ENCODE peak calls at places on chromosomes 3 and 15, in seven cellular contexts. R, D, V, W, Z, F and K are unnamed samples.

GRCh38 chr3:194824100-194824499 is 138.4 kb downstream of the FAM43A start:
- DNase-seq in R (no peak), D (no peak), V (no peak), W (no peak), Z (no peak), F (no peak), K (no peak)

GRCh38 chr15:77455696-77456293 is 35.1 kb downstream of the HMG20A start:
- DNase-seq in R (no peak), D (no peak), V (peak), W (no peak), Z (peak), F (no peak), K (peak)

GRCh38 chr3:115211810-115212492 is 64.9 kb upstream of the ZBTB20 start:
- DNase-seq in R (no peak), D (no peak), V (no peak), W (no peak), Z (no peak), F (no peak), K (no peak)

GRCh38 chr15:78037328-78037727 is 40.2 kb downstream of the TBC1D2B start:
- DNase-seq in R (no peak), D (no peak), V (no peak), W (no peak), Z (no peak), F (no peak), K (no peak)

GRCh38 chr3:66053783-66054094 is 15.0 kb upstream of the MAGI1 start:
- DNase-seq in R (no peak), D (no peak), V (no peak), W (peak), Z (no peak), F (no peak), K (no peak)

GRCh38 chr15:93035092-93035915 is 53.7 kb downstream of the RGMA start:
- DNase-seq in R (peak), D (no peak), V (no peak), W (no peak), Z (no peak), F (no peak), K (no peak)

GRCh38 chr3:13579089-13579488 is 30.2 kb downstream of the FBLN2 start:
- DNase-seq in R (no peak), D (no peak), V (peak), W (no peak), Z (peak), F (no peak), K (peak)

GRCh38 chr15:64152507-64153387 is 1.2 kb downstream of the SNX22 start:
- DNase-seq in R (no peak), D (no peak), V (no peak), W (no peak), Z (no peak), F (no peak), K (no peak)

GRCh38 chr3:123053107-123053506 is 13.7 kb upstream of the PDIA5 start:
- DNase-seq in R (no peak), D (no peak), V (no peak), W (no peak), Z (peak), F (no peak), K (no peak)

GRCh38 chr15:59456114-59456513 is 18.1 kb downstream of the FAM81A start:
- DNase-seq in R (no peak), D (no peak), V (no peak), W (peak), Z (no peak), F (no peak), K (no peak)

GRCh38 chr15:77599899-77600298 is 32.8 kb downstream of the LINGO1 start:
- DNase-seq in R (no peak), D (peak), V (peak), W (no peak), Z (peak), F (peak), K (no peak)

GRCh38 chr3:149832086-149832485 is 19.1 kb downstream of the RNF13 start:
- DNase-seq in R (no peak), D (no peak), V (peak), W (no peak), Z (peak), F (no peak), K (peak)

GRCh38 chr3:48594431-48595049 is 589 bp downstream of the COL7A1 start:
- DNase-seq in R (no peak), D (peak), V (peak), W (no peak), Z (peak), F (no peak), K (peak)

GRCh38 chr15:51323749-51324148 is 14.6 kb downstream of the CYP19A1 start:
- DNase-seq in R (no peak), D (no peak), V (no peak), W (no peak), Z (no peak), F (no peak), K (no peak)

GRCh38 chr3:120147072-120147871 is 53.0 kb upstream of the GSK3B start:
- DNase-seq in R (no peak), D (peak), V (no peak), W (peak), Z (no peak), F (no peak), K (no peak)

GRCh38 chr15:74988007-74988800 is 7.2 kb upstream of the SCAMP5 start:
- DNase-seq in R (no peak), D (peak), V (peak), W (peak), Z (peak), F (peak), K (no peak)

GRCh38 chr15:66830358-66830757 is 128.3 kb downstream of the SMAD6 start:
- DNase-seq in R (no peak), D (peak), V (peak), W (peak), Z (peak), F (peak), K (peak)

GRCh38 chr3:73542127-73542526 is 82.6 kb downstream of the PDZRN3 start:
- DNase-seq in R (no peak), D (no peak), V (no peak), W (no peak), Z (no peak), F (no peak), K (no peak)

GRCh38 chr3:27945229-27945628 is 223.1 kb upstream of the EOMES start:
- DNase-seq in R (no peak), D (no peak), V (no peak), W (no peak), Z (no peak), F (no peak), K (no peak)

GRCh38 chr3:27939510-27939909 is 217.4 kb upstream of the EOMES start:
- DNase-seq in R (no peak), D (no peak), V (no peak), W (no peak), Z (peak), F (no peak), K (no peak)

GRCh38 chr3:27939940-27940339 is 217.8 kb upstream of the EOMES start:
- DNase-seq in R (no peak), D (no peak), V (peak), W (no peak), Z (peak), F (peak), K (peak)

DNA sequence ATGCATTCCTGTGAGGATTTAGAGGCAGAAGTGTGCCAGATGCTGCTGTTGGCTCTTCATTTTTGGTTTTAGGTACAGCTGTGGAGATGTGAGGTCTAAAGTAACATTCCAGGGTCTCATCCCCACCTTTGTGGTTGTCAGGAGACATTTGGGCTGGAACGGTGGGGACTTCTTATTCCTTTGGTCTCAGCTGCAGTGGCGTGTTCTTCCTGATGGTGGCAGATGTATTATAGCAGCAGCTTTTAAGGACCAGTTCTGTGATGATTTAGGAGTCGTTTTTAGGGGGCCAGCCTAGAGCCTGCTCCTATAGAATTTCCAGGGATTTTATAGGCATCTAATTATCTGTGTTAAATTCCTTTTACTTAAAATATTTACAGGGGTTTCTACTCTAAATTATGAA is 221.0 kb upstream of the EOMES start:
- DNase-seq in R (no peak), D (peak), V (no peak), W (peak), Z (peak), F (peak), K (peak)
- TF ChIP-seq CTCF in R (no peak), D (peak), V (peak), W (no peak), Z (peak), F (peak), K (peak)

GRCh38 chr3:36814776-36815175 is 50.4 kb upstream of the DCLK3 start:
- DNase-seq in R (no peak), D (no peak), V (no peak), W (no peak), Z (no peak), F (no peak), K (no peak)
- TF ChIP-seq CTCF in R (no peak), D (no peak), V (peak), W (no peak), Z (peak), F (peak), K (no peak)

DNA sequence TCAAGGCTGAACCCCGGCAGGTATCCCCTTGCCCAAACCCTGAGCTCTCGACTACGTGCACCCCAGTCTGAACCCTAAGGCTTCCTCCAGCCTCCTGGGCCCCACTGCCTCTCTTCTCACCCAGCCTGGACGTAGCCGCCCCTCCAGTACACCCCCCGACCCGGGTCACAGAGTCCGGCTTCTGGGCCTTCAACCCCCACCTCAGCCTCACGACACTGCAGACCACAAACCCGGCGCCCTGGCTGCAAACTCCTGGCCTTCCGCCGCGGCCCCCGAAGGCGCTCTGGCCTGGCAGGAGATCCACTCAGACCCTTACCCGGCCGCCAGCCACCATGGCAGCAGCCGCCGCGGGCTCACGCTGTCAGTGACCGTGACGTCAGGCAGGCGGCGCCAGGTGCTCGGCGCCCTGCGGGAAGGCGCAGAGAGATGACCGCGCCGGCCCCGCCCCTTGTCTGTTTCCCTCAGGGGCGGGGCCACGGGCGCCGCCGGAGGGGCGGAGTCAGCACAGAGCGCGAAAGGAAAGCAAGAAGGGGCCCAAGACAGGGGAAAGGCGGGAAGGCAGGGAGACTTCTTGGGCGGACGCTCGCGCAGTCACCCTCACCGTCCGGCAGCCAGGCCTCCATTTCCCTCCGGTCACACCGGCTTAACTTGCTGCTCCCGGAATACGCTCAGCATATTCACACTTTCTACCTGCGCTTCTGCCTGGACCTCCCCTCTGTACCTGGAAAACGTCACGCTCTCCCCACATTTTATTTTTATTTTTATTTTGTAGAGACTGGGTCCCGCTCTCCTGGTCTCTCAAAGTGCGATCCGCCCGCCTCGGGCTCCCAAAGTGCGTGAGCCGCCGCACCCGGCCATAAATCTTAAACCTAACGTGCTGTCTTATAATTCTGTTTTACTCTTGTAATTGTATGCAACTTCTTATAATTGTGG is at the start of gene RMDN3:
- DNase-seq in R (peak), D (peak), V (peak), W (peak), Z (peak), F (peak), K (peak)
- TF ChIP-seq CTCF in R (peak), D (no peak), V (no peak), W (no peak), Z (no peak), F (no peak), K (no peak)

DNA sequence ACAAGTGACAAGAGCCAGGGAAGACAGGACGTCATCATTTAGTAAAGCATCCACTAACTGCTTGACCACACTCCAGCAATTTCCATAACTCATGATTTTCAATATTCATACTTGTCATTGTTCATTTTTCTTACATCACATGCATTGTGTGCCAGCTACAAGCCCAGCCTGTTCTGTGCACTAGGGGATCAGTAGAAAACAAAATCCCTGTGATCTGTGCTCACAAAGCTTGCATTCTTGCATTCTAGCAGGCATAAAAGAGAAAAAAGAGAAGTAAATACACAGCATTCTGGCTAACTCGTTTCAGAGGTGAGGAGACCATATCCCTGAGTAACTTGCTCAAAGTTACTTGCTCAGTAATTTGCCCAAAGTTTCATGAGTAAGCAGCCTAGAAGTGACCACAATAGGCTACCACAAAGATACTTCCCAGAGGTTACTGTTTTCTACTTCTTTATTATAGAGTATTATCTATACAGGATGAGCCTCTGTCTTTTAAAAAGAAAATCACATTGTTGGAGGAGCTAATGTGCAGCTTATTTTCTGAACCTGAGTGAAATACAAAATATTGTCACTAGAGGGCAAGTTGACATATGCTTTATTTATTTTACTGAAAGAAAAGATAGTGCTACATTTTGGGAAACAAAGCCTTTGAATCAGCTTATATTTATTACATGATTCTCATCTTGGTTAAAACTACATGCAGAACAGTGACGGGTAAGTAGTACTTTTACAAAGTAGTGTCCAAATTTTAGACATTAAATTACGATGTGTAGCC is 701.4 kb upstream of the LMCD1 start:
- DNase-seq in R (no peak), D (no peak), V (no peak), W (no peak), Z (peak), F (no peak), K (no peak)
- TF ChIP-seq CTCF in R (no peak), D (no peak), V (no peak), W (no peak), Z (peak), F (peak), K (no peak)

DNA sequence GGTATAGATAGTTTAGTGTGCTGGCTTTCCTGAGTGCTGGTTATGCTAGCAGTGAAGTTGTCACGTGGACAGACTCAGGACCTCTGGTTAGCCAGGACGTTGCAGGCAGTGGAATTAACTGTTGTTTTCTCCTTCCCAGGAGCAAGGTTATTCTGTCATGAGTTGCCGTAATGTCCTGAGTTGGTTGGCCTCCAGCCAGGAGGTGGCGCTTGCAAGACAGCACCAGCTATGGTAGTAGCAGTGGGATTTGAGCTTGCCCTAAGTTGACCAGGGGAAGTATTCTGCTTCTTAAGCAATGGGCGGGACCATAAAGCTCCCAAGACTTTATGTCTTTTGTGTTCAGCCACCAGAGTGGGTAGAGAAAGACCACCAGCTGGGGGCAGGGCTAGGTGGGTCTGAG is 240.7 kb upstream of the DNAJC19 start:
- DNase-seq in R (no peak), D (no peak), V (no peak), W (no peak), Z (no peak), F (no peak), K (no peak)
- TF ChIP-seq CTCF in R (no peak), D (no peak), V (no peak), W (no peak), Z (no peak), F (no peak), K (no peak)

DNA sequence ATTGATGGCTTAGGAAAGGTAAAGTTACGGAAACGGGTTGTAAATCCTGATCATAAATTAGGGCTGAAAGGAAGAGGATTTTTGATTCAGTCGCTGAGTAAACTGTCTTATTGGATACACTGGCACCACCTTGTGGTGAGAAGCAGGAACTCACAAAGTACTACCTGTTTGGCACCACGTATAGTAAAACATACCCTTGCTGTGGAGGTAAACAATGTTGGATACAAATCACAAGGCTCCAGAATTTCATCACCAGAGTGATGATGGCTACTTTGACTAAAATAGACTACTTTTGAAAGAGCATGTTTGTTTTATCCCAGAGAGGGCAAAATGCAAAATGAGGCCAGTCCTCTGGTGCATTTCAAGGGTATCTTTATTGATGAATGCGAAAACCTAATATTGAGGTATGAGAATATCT is 216.9 kb downstream of the IGSF11 start:
- DNase-seq in R (no peak), D (peak), V (peak), W (peak), Z (peak), F (peak), K (peak)
- TF ChIP-seq CTCF in R (peak), D (peak), V (peak), W (peak), Z (peak), F (peak), K (peak)